ENCODE peak calls at places on chromosomes 4 and X, in seven cellular contexts. B, X, E, Z, N, F and V are unnamed samples.

GRCh38 chr4:139281212-139281611 is 1.2 kb upstream of the MGARP start:
- DNase-seq in E (no peak), Z (no peak), X (no peak), N (no peak), F (no peak), B (no peak), V (no peak)

GRCh38 chrX:44447214-44447613 is 95.4 kb downstream of the FUNDC1 start:
- DNase-seq in Z (no peak), E (no peak), F (no peak), X (no peak), N (no peak), B (no peak), V (no peak)

GRCh38 chr4:123217676-123218075 is 178.9 kb upstream of the SPRY1 start:
- DNase-seq in F (no peak), E (no peak), B (no peak), N (no peak), Z (no peak), X (no peak), V (no peak)

GRCh38 chr4:71184195-71184781 is 154.5 kb upstream of the SLC4A4 start:
- DNase-seq in E (peak), N (no peak), X (no peak), F (peak), Z (peak), B (peak), V (no peak)

GRCh38 chrX:130563476-130563875 is 161.7 kb downstream of the RBMX2 start:
- DNase-seq in E (no peak), Z (no peak), F (no peak), X (no peak), N (no peak), B (no peak), V (no peak)

GRCh38 chrX:69031971-69032391 is 133.3 kb downstream of the PJA1 start:
- DNase-seq in N (no peak), F (no peak), X (no peak), E (peak), B (no peak), Z (no peak), V (no peak)

GRCh38 chrX:12910424-12910823 is 4.0 kb downstream of the TLR8 start:
- DNase-seq in F (no peak), B (no peak), N (no peak), E (no peak), Z (no peak), X (no peak), V (no peak)

GRCh38 chrX:267771-268261 is 13.4 kb upstream of the PLCXD1 start:
- DNase-seq in Z (peak), E (no peak), N (peak), B (no peak), F (no peak), X (no peak), V (no peak)

GRCh38 chrX:13742397-13743176 is 8.0 kb downstream of the OFD1 start:
- DNase-seq in X (no peak), E (peak), F (no peak), Z (peak), B (no peak), N (no peak), V (no peak)

GRCh38 chrX:22968494-22968893 is 31.3 kb upstream of the DDX53 start:
- DNase-seq in B (no peak), X (no peak), E (no peak), F (no peak), Z (no peak), N (no peak), V (no peak)

GRCh38 chrX:154372612-154373022 is 1.8 kb downstream of the FLNA start:
- DNase-seq in B (peak), F (peak), N (no peak), X (no peak), E (no peak), Z (no peak), V (no peak)

GRCh38 chr4:7388627-7389026 is 46.1 kb downstream of the PSAPL1 start:
- DNase-seq in E (no peak), F (no peak), B (no peak), X (no peak), Z (no peak), N (no peak), V (no peak)

GRCh38 chrX:101408530-101408836 is 461 bp downstream of the HNRNPH2 start:
- DNase-seq in B (no peak), Z (no peak), X (no peak), N (no peak), F (no peak), E (no peak), V (no peak)

GRCh38 chrX:42515939-42516338 is 262.0 kb downstream of the PPP1R2C start:
- DNase-seq in N (no peak), Z (no peak), X (no peak), B (no peak), F (no peak), E (no peak), V (no peak)

GRCh38 chr4:183402771-183403170 is 41.7 kb upstream of the CDKN2AIP start:
- DNase-seq in Z (no peak), N (no peak), F (no peak), E (no peak), X (no peak), B (no peak), V (no peak)

GRCh38 chrX:108734426-108734825 is 1.9 kb downstream of the IRS4 start:
- DNase-seq in N (peak), X (no peak), Z (no peak), B (no peak), F (no peak), E (no peak), V (no peak)

GRCh38 chrX:115592997-115593734 is 32.2 kb downstream of the PLS3 start:
- DNase-seq in Z (no peak), F (peak), X (no peak), E (peak), B (peak), N (no peak), V (no peak)

GRCh38 chr4:165967486-165967885 is 94.4 kb downstream of the TLL1 start:
- DNase-seq in Z (no peak), N (no peak), X (no peak), F (no peak), E (no peak), B (no peak), V (no peak)

DNA sequence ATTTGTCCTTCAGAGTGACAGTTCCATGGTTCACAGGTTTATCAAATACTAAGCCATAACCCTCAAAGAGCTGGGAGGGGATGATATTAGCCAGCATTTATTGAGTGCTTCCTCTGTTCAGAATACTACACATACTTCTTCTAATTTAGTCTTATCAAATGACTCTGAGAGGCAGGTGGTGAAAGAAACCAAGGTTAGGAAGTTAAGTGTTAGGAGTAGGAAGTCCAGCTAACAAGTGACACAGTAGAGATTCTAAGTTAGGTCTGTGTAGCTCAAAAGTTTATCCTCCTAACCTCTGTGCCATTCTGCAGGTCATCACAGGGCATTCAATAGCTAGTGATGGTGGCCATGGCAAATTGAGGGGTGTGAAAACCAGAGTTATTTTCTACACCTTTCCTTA is 198.3 kb upstream of the MID1 start:
- DNase-seq in N (no peak), B (no peak), X (no peak), F (no peak), Z (no peak), E (no peak), V (no peak)
- TF ChIP-seq CTCF in N (no peak), B (no peak), X (no peak), F (no peak), Z (no peak), E (no peak), V (no peak)

GRCh38 chr4:102825261-102826071 is 1.9 kb downstream of the UBE2D3 start:
- DNase-seq in F (peak), X (no peak), E (peak), N (no peak), B (peak), Z (peak), V (no peak)

GRCh38 chr4:102828497-102828808 is 1.1 kb upstream of the UBE2D3 start:
- DNase-seq in F (no peak), X (no peak), E (peak), Z (no peak), N (no peak), B (no peak), V (no peak)

GRCh38 chr4:102826105-102826889 is 1.1 kb downstream of the UBE2D3 start:
- DNase-seq in X (no peak), N (no peak), Z (no peak), F (no peak), E (no peak), B (no peak), V (no peak)

GRCh38 chr4:102827674-102828496 is 534 bp upstream of the UBE2D3 start:
- DNase-seq in E (peak), B (peak), X (peak), N (peak), Z (peak), F (peak), V (no peak)

DNA sequence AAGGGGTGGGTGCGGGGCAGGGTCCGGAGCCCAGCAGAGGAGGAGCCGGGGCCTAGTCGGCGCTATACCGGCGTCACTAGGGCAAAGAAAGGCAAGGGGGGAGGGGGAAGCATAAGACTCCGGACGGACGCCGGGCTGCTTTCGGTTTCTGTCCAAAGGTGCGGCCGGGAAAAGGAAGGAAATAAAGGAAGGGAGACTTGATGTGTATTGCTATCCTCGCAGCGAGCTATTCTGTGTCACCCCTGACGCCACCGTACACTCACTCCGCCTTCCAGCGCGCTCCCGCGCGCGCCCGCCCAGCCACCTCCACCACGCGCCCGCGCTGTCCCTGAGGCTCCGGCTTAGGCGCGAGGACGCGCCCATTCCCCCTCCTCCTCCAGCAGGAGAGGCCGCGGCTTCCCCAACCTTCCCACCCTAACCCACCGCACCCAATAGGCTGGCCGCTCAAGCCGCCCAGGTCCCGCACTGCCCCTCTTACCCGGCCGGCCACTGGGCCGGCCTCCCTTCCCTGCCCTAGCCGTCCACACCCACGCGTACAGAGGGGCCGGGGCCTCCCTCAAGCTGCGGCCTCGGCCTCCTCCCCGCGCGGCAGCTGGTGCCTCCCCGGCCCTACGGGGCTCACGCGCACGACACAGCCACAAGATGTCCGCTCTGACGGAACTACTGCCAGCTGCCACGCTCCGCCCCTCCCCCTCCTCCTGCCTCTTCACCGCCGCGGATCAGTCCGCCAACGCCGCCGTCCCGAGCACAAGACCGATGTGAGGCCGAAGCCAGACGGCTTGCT is at the start of gene UBE2D3:
- DNase-seq in Z (peak), B (peak), F (peak), E (peak), N (peak), X (peak), V (no peak)
- TF ChIP-seq CTCF in Z (no peak), B (peak), F (peak), E (no peak), N (no peak), X (no peak), V (peak)

DNA sequence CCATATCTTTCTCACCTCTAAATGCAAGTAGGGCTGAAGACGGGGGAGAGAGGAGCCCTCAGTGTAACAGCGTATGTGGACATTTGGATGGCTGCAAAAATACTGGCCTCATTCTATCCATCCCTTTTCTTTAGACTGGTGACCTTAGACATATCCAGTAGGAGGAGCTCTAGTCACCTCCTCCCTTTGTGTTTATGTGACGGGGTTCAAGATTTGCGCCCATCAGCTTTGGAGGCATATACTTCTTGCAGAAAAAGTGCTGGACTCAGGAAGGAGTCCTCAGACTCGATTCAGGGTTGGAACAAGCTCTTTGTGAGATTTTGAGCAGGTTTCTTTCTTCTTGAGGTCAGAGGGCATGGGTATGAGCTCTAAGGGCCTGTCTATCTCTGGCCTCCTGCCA is 86.2 kb downstream of the MAMLD1 start:
- DNase-seq in F (no peak), Z (no peak), X (no peak), B (no peak), N (no peak), E (no peak), V (no peak)
- TF ChIP-seq CTCF in F (no peak), Z (no peak), X (no peak), B (peak), N (no peak), E (no peak), V (no peak)

DNA sequence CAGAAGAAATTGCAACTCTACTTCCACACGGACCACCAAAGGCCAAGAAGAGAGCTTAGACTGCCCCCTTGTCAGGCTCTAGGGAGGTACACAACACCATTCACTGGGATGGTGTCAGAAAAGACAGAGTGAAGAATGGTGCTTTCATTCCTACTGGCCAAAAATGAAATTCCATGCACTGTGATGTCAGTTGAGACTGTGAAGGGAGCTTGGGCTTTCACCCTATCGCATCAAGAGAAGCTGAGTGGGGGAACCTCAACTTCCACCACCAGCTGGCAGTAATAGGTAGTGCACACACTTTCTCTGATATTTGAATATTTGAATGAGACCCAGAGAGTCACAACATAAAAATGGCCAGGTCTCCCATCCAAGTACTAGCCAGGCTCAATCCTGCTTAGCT is 65.9 kb downstream of the ZNF711 start:
- DNase-seq in F (no peak), N (no peak), B (no peak), E (no peak), Z (no peak), X (no peak), V (no peak)
- TF ChIP-seq CTCF in F (no peak), N (no peak), B (no peak), E (no peak), Z (no peak), X (peak), V (no peak)